ENCODE peak calls at places on chromosomes 12 and 14, in nine cellular contexts. T, G, K, Z, F, U, M, P and J are unnamed samples.

GRCh38 chr14:84819528-84819927 is 710.4 kb upstream of the FLRT2 start:
- DNase-seq in K (no peak), F (no peak), T (no peak), G (no peak), Z (no peak), U (no peak), P (no peak), M (no peak), J (no peak)

GRCh38 chr12:75658826-75659823 is 147.7 kb upstream of the KRR1 start:
- DNase-seq in M (peak; percentile 8), F (peak; percentile 67), Z (no peak), P (no peak), G (no peak), U (no peak), K (peak; percentile 72), T (no peak), J (no peak)

GRCh38 chr12:4540170-4540569 is 1.5 kb downstream of the RAD51AP1 start:
- DNase-seq in F (no peak), G (no peak), P (no peak), K (no peak), T (no peak), Z (no peak), M (no peak), U (no peak), J (no peak)

GRCh38 chr14:52071675-52072074 is 2.8 kb upstream of the NID2 start:
- DNase-seq in Z (no peak), P (no peak), F (no peak), T (no peak), G (no peak), M (no peak), K (peak; percentile 30), U (no peak), J (no peak)

GRCh38 chr14:68358978-68359861 is 433.6 kb downstream of the ZFP36L1 start:
- DNase-seq in U (no peak), P (no peak), F (no peak), Z (no peak), K (no peak), G (no peak), M (peak; percentile 19), T (no peak), J (no peak)

GRCh38 chr14:50677527-50678063 is 9.5 kb upstream of the SAV1 start:
- DNase-seq in P (no peak), G (no peak), Z (no peak), K (peak; percentile 73), T (no peak), M (no peak), U (no peak), F (peak; percentile 53), J (no peak)

GRCh38 chr14:103544627-103545218 is 15.7 kb downstream of the TRMT61A start:
- DNase-seq in F (no peak), P (no peak), M (no peak), U (no peak), Z (no peak), G (no peak), T (no peak), K (peak; percentile 4), J (no peak)

GRCh38 chr12:6608592-6609311 is 1.6 kb upstream of the CHD4 start:
- DNase-seq in K (peak; percentile 12), Z (no peak), F (no peak), U (no peak), M (no peak), P (no peak), T (peak; percentile 15), G (no peak), J (no peak)

GRCh38 chr12:49138587-49138986 is 7.4 kb upstream of the TUBA1B start:
- DNase-seq in T (no peak), M (no peak), F (no peak), Z (no peak), U (peak; percentile 28), K (no peak), G (no peak), P (no peak), J (no peak)